ENCODE peak calls at places on chromosomes 5 and 9, in four cellular contexts. J, L, Z and F are unnamed samples.

GRCh38 chr9:89878687-89879086 is 273.9 kb downstream of the GADD45G start:
- DNase-seq in Z (no peak), L (no peak), J (no peak), F (no peak)

GRCh38 chr9:72309366-72310133 is 55.5 kb downstream of the ZFAND5 start:
- DNase-seq in J (no peak), L (no peak), Z (no peak), F (no peak)

GRCh38 chr9:135489188-135489918 is 9.8 kb downstream of the PPP1R26 start:
- DNase-seq in J (no peak), L (no peak), Z (no peak), F (no peak)

GRCh38 chr5:79241535-79241979 is 5.6 kb downstream of the JMY start:
- DNase-seq in J (no peak), Z (no peak), L (no peak), F (no peak)

GRCh38 chr9:127803507-127804352 is 1.0 kb downstream of the FPGS start:
- DNase-seq in J (no peak), Z (peak; percentile 60), L (no peak), F (peak; percentile 27)

GRCh38 chr9:36995927-36996471 is 38.1 kb downstream of the PAX5 start:
- DNase-seq in L (no peak), J (peak; percentile 9), Z (peak; percentile 47), F (peak; percentile 57)

GRCh38 chr5:96721351-96721970 is 59.3 kb downstream of the CAST start:
- DNase-seq in L (no peak), Z (peak; percentile 31), J (no peak), F (no peak)

GRCh38 chr5:77319140-77319539 is 108.7 kb downstream of the PDE8B start:
- DNase-seq in J (no peak), Z (no peak), L (no peak), F (no peak)

GRCh38 chr5:153520952-153521351 is 30.5 kb downstream of the GRIA1 start:
- DNase-seq in L (no peak), Z (peak; percentile 2), J (no peak), F (no peak)

GRCh38 chr5:39941436-39941835 is 516.7 kb upstream of the DAB2 start:
- DNase-seq in L (no peak), J (no peak), Z (no peak), F (no peak)

GRCh38 chr5:160352308-160352707 is 18.1 kb downstream of the C1QTNF2 start:
- DNase-seq in L (no peak), Z (no peak), J (no peak), F (no peak)

GRCh38 chr9:85569988-85570387 is 171.8 kb downstream of the AGTPBP1 start:
- DNase-seq in Z (peak; percentile 17), J (no peak), L (no peak), F (no peak)

GRCh38 chr9:68970150-68970549 is 43.8 kb downstream of the PRKACG start:
- DNase-seq in Z (no peak), L (no peak), J (no peak), F (no peak)

GRCh38 chr9:104911029-104911607 is 16.8 kb downstream of the ABCA1 start:
- DNase-seq in L (no peak), Z (peak; percentile 49), J (no peak), F (peak; percentile 41)

GRCh38 chr9:134491856-134492255 is 149.7 kb upstream of the COL5A1 start:
- DNase-seq in J (no peak), Z (no peak), L (no peak), F (no peak)

GRCh38 chr5:140115186-140115500 is 1.2 kb downstream of the PURA start:
- DNase-seq in L (no peak), J (no peak), Z (no peak), F (no peak)

GRCh38 chr5:178284095-178284675 is 51.6 kb upstream of the PHYKPL start:
- DNase-seq in Z (peak; percentile 18), L (no peak), J (no peak), F (peak; percentile 20)

GRCh38 chr5:91125916-91126315 is 257.2 kb downstream of the ARRDC3 start:
- DNase-seq in J (no peak), L (no peak), Z (no peak), F (no peak)

GRCh38 chr5:59249160-59249559 is 644.4 kb downstream of the PDE4D start:
- DNase-seq in L (no peak), Z (no peak), J (no peak), F (no peak)

GRCh38 chr9:28456886-28457285 is 883.6 kb upstream of the C9orf72 start:
- DNase-seq in J (no peak), Z (no peak), L (no peak), F (no peak)

GRCh38 chr5:155282503-155283107 is 269.1 kb downstream of the KIF4B start:
- DNase-seq in J (no peak), Z (no peak), L (no peak), F (no peak)

GRCh38 chr9:120655005-120655622 is 59.2 kb downstream of the MEGF9 start:
- DNase-seq in Z (peak; percentile 51), L (no peak), J (no peak), F (no peak)

GRCh38 chr5:37249820-37250175 is 622 bp upstream of the CPLANE1 start:
- DNase-seq in Z (no peak), J (no peak), L (no peak), F (no peak)

GRCh38 chr9:33076031-33076359 is 479 bp downstream of the SMU1 start:
- DNase-seq in Z (peak; percentile 19), J (no peak), L (no peak), F (peak; percentile 7)

GRCh38 chr5:143086851-143087637 is 316.4 kb downstream of the NR3C1 start:
- DNase-seq in Z (peak; percentile 77), J (no peak), L (no peak), F (no peak)

GRCh38 chr9:112283854-112284253 is 49.6 kb downstream of the PTBP3 start:
- DNase-seq in Z (no peak), J (no peak), L (no peak), F (peak; percentile 57)

GRCh38 chr9:125746774-125747052 is 460 bp upstream of the PBX3 start:
- DNase-seq in L (no peak), J (no peak), Z (no peak), F (no peak)

GRCh38 chr9:120463765-120464164 is 116.2 kb downstream of the CDK5RAP2 start:
- DNase-seq in Z (no peak), L (no peak), J (no peak), F (no peak)

GRCh38 chr5:170442381-170442780 is 53.2 kb upstream of the KCNMB1 start:
- DNase-seq in Z (no peak), L (no peak), J (no peak), F (no peak)